ENCODE peak calls at places on chromosomes 1 and 21, in four cellular contexts. One of them, this sample, is unnamed.

GRCh38 chr1:148318123-148318899 is 164.8 kb downstream of the PPIAL4G start:
- DNase-seq in MM.1S: peak
- DNase-seq in HFFc6: no peak
- DNase-seq in fibroblast of lung: peak
- DNase-seq in this sample: peak

GRCh38 chr1:30888391-30888790 is 20.2 kb downstream of the SDC3 start:
- DNase-seq in fibroblast of lung: peak
- DNase-seq in MM.1S: no peak
- DNase-seq in HFFc6: peak
- DNase-seq in this sample: no peak

GRCh38 chr1:8238141-8239038 is 79.5 kb upstream of the SLC45A1 start:
- DNase-seq in fibroblast of lung: peak
- DNase-seq in HFFc6: peak
- DNase-seq in MM.1S: no peak
- DNase-seq in this sample: no peak

GRCh38 chr1:164602480-164603093 is 43.6 kb downstream of the PBX1 start:
- DNase-seq in MM.1S: peak
- DNase-seq in HFFc6: peak
- DNase-seq in fibroblast of lung: peak
- DNase-seq in this sample: no peak

GRCh38 chr1:111359376-111359775 is 68.2 kb downstream of the OVGP1 start:
- DNase-seq in MM.1S: no peak
- DNase-seq in HFFc6: no peak
- DNase-seq in fibroblast of lung: no peak
- DNase-seq in this sample: no peak

GRCh38 chr1:7177438-7178126 is 392.3 kb downstream of the CAMTA1 start:
- DNase-seq in HFFc6: no peak
- DNase-seq in MM.1S: no peak
- DNase-seq in fibroblast of lung: no peak
- DNase-seq in this sample: no peak

GRCh38 chr1:183569141-183569540 is 21.1 kb downstream of the NCF2 start:
- DNase-seq in HFFc6: peak
- DNase-seq in MM.1S: no peak
- DNase-seq in fibroblast of lung: peak
- DNase-seq in this sample: no peak

GRCh38 chr1:41983451-41983850 is 64.7 kb upstream of the HIVEP3 start:
- DNase-seq in fibroblast of lung: peak
- DNase-seq in MM.1S: no peak
- DNase-seq in HFFc6: no peak
- DNase-seq in this sample: no peak

GRCh38 chr1:12678820-12679219 is 34.9 kb downstream of the AADACL4 start:
- DNase-seq in fibroblast of lung: no peak
- DNase-seq in HFFc6: no peak
- DNase-seq in MM.1S: no peak
- DNase-seq in this sample: no peak

GRCh38 chr21:46092811-46093667 is 4.9 kb upstream of the COL6A2 start:
- DNase-seq in fibroblast of lung: no peak
- DNase-seq in MM.1S: no peak
- DNase-seq in HFFc6: no peak
- DNase-seq in this sample: no peak

GRCh38 chr1:230422221-230422981 is 3.7 kb downstream of the PGBD5 start:
- DNase-seq in fibroblast of lung: no peak
- DNase-seq in HFFc6: no peak
- DNase-seq in MM.1S: no peak
- DNase-seq in this sample: no peak

GRCh38 chr1:216612291-216612690 is 110.9 kb downstream of the ESRRG start:
- DNase-seq in MM.1S: no peak
- DNase-seq in fibroblast of lung: no peak
- DNase-seq in HFFc6: no peak
- DNase-seq in this sample: no peak

GRCh38 chr1:170670751-170671628 is 7.1 kb downstream of the PRRX1 start:
- DNase-seq in MM.1S: no peak
- DNase-seq in HFFc6: no peak
- DNase-seq in fibroblast of lung: no peak
- DNase-seq in this sample: peak

GRCh38 chr21:44455524-44456206 is 355 bp downstream of the LRRC3 start:
- DNase-seq in HFFc6: no peak
- DNase-seq in MM.1S: no peak
- DNase-seq in fibroblast of lung: peak
- DNase-seq in this sample: peak

GRCh38 chr1:158285756-158286241 is 3.9 kb upstream of the CD1C start:
- DNase-seq in fibroblast of lung: no peak
- DNase-seq in MM.1S: no peak
- DNase-seq in HFFc6: no peak
- DNase-seq in this sample: peak

GRCh38 chr1:8435569-8436071 is 117.7 kb downstream of the SLC45A1 start:
- DNase-seq in HFFc6: no peak
- DNase-seq in MM.1S: no peak
- DNase-seq in fibroblast of lung: no peak
- DNase-seq in this sample: no peak

GRCh38 chr1:164720329-164721036 is 161.5 kb downstream of the PBX1 start:
- DNase-seq in fibroblast of lung: peak
- DNase-seq in MM.1S: peak
- DNase-seq in HFFc6: no peak
- DNase-seq in this sample: no peak

GRCh38 chr1:7378346-7379130 is 392.6 kb upstream of the VAMP3 start:
- DNase-seq in fibroblast of lung: no peak
- DNase-seq in MM.1S: no peak
- DNase-seq in HFFc6: no peak
- DNase-seq in this sample: no peak

GRCh38 chr1:71157151-71157550 is 76.3 kb upstream of the ZRANB2 start:
- DNase-seq in MM.1S: no peak
- DNase-seq in fibroblast of lung: no peak
- DNase-seq in HFFc6: no peak
- DNase-seq in this sample: no peak

GRCh38 chr1:181768216-181768929 is 285.1 kb downstream of the CACNA1E start:
- DNase-seq in HFFc6: no peak
- DNase-seq in MM.1S: no peak
- DNase-seq in fibroblast of lung: peak
- DNase-seq in this sample: peak

GRCh38 chr1:92916899-92917298 is 44.4 kb downstream of the DIPK1A start:
- DNase-seq in fibroblast of lung: no peak
- DNase-seq in HFFc6: no peak
- DNase-seq in MM.1S: no peak
- DNase-seq in this sample: no peak

GRCh38 chr1:113929750-113930498 is 800 bp downstream of the HIPK1 start:
- DNase-seq in fibroblast of lung: no peak
- DNase-seq in MM.1S: peak
- DNase-seq in HFFc6: peak
- DNase-seq in this sample: peak

GRCh38 chr1:31790140-31790539 is 25.7 kb downstream of the SPOCD1 start:
- DNase-seq in MM.1S: no peak
- DNase-seq in fibroblast of lung: no peak
- DNase-seq in HFFc6: no peak
- DNase-seq in this sample: no peak

GRCh38 chr1:107668762-107669161 is 296.2 kb downstream of the VAV3 start:
- DNase-seq in HFFc6: no peak
- DNase-seq in MM.1S: no peak
- DNase-seq in fibroblast of lung: peak
- DNase-seq in this sample: no peak

GRCh38 chr1:198934901-198935301 is 296.1 kb downstream of the PTPRC start:
- DNase-seq in HFFc6: peak
- DNase-seq in fibroblast of lung: peak
- DNase-seq in MM.1S: no peak
- DNase-seq in this sample: no peak

GRCh38 chr1:41804176-41804575 is 114.5 kb downstream of the HIVEP3 start:
- DNase-seq in MM.1S: peak
- DNase-seq in fibroblast of lung: no peak
- DNase-seq in HFFc6: no peak
- DNase-seq in this sample: no peak

GRCh38 chr21:44458971-44459711 is 3.8 kb downstream of the LRRC3 start:
- DNase-seq in HFFc6: no peak
- DNase-seq in fibroblast of lung: no peak
- DNase-seq in MM.1S: no peak
- DNase-seq in this sample: no peak

GRCh38 chr1:29230553-29231378 is at the start of gene MECR:
- DNase-seq in fibroblast of lung: peak
- DNase-seq in HFFc6: peak
- DNase-seq in MM.1S: peak
- DNase-seq in this sample: peak

GRCh38 chr1:202017385-202018225 is 7.2 kb downstream of the ELF3 start:
- DNase-seq in HFFc6: no peak
- DNase-seq in fibroblast of lung: no peak
- DNase-seq in MM.1S: no peak
- DNase-seq in this sample: no peak

GRCh38 chr1:93661829-93662474 is 19.7 kb downstream of the BCAR3 start:
- DNase-seq in HFFc6: peak
- DNase-seq in fibroblast of lung: peak
- DNase-seq in MM.1S: no peak
- DNase-seq in this sample: peak

DNA sequence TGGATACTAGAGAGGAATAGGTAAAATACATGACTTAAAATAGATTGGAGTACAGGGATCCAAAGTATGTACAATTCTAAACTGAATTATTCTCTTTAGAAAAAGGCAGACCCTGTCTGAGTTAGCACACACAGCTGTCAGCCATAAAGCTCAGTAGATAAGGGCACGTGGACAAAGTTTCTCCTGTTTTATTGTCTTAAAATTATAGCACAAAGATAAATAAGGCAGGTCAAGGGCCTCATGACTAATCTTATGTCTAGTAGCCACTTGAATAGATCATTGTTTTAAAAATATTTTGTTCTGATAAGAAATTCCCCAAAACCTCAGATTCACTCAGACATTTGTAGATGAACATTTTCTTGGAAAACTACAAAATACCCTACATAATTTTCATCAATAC is 205.2 kb downstream of the ZP4 start:
- DNase-seq in MM.1S: no peak
- DNase-seq in fibroblast of lung: peak
- DNase-seq in HFFc6: no peak
- DNase-seq in this sample: no peak
- TF ChIP-seq CTCF in MM.1S: no peak
- TF ChIP-seq CTCF in fibroblast of lung: no peak
- TF ChIP-seq CTCF in HFFc6: no peak
- TF ChIP-seq CTCF in this sample: no peak

DNA sequence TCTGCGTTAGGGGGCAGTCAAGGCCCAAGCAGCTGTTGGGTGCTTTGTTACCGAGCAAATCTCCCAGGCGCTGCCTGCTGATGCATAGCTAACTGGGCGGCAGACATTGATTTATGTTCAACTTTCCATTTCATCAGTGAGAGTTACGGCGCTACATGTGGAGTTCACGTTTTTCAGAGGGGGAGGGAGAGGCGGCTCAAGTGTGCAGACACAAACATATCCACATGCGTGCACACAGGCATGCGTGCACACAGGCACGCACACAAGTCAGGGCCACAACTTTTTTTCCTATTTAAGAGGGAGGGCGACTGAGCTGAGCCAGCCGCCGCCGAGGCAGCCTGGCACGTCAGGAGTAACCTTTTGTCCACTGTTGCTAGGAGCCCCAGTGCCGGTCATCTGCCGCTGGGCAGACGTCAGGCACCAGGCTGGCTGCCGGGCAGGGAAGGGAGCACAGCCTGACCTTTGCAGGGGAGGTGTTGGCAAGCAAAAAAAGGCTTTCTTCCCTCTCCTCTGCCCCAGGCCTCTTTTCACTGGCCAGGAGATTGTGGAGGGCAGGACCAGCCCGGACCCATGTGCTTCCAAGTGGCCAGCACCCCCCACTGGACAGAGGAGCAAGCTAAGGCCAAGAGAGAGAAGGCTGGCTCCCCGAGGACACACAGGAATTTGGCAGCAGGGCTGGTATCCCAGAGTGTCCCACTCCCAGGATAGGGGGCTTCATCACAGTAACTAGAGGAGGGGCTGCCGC is 73.3 kb downstream of the MRPL37 start:
- DNase-seq in MM.1S: no peak
- DNase-seq in HFFc6: peak
- DNase-seq in fibroblast of lung: peak
- DNase-seq in this sample: no peak
- TF ChIP-seq CTCF in MM.1S: no peak
- TF ChIP-seq CTCF in HFFc6: peak
- TF ChIP-seq CTCF in fibroblast of lung: peak
- TF ChIP-seq CTCF in this sample: no peak

GRCh38 chr1:119330062-119330939 is 38.3 kb upstream of the HAO2 start:
- DNase-seq in MM.1S: no peak
- DNase-seq in fibroblast of lung: peak
- DNase-seq in HFFc6: peak
- DNase-seq in this sample: no peak

GRCh38 chr1:119329521-119329920 is 39.1 kb upstream of the HAO2 start:
- DNase-seq in MM.1S: no peak
- DNase-seq in HFFc6: no peak
- DNase-seq in fibroblast of lung: no peak
- DNase-seq in this sample: no peak

GRCh38 chr1:119326251-119326650 is 42.3 kb upstream of the HAO2 start:
- DNase-seq in fibroblast of lung: no peak
- DNase-seq in HFFc6: no peak
- DNase-seq in MM.1S: no peak
- DNase-seq in this sample: no peak

GRCh38 chr1:119327066-119327435 is 41.5 kb upstream of the HAO2 start:
- DNase-seq in MM.1S: peak
- DNase-seq in HFFc6: no peak
- DNase-seq in fibroblast of lung: peak
- DNase-seq in this sample: no peak

GRCh38 chr1:119327436-119328155 is 41.0 kb upstream of the HAO2 start:
- DNase-seq in fibroblast of lung: peak
- DNase-seq in MM.1S: peak
- DNase-seq in HFFc6: no peak
- DNase-seq in this sample: peak
- TF ChIP-seq CTCF in fibroblast of lung: peak
- TF ChIP-seq CTCF in MM.1S: peak
- TF ChIP-seq CTCF in HFFc6: peak
- TF ChIP-seq CTCF in this sample: peak

DNA sequence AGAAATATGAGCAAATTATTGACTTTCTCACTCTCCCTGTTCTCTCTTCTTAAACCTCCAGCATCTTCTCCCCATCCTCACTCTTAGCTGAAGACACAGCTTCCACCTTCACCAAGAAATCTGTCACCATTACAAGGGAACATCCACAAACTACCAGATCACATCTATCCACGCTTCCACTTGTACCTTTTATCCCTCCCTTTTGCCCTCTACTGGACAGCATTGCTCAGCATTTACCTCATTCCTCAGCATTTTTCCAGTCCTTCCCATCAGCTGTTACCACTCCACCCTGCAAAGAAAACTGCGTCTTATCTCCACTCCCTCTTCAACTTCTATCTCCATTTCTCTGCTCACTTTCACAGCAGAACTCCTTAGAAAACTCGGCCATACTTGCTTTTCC is 42.6 kb downstream of the KCNJ6 start:
- DNase-seq in MM.1S: no peak
- DNase-seq in fibroblast of lung: peak
- DNase-seq in HFFc6: peak
- DNase-seq in this sample: no peak
- TF ChIP-seq CTCF in MM.1S: no peak
- TF ChIP-seq CTCF in fibroblast of lung: peak
- TF ChIP-seq CTCF in HFFc6: peak
- TF ChIP-seq CTCF in this sample: no peak

GRCh38 chr1:46342084-46342656 is 1.6 kb downstream of the NSUN4 start:
- DNase-seq in MM.1S: peak
- DNase-seq in HFFc6: peak
- DNase-seq in fibroblast of lung: peak
- DNase-seq in this sample: peak
- TF ChIP-seq CTCF in MM.1S: peak
- TF ChIP-seq CTCF in HFFc6: peak
- TF ChIP-seq CTCF in fibroblast of lung: peak
- TF ChIP-seq CTCF in this sample: no peak

GRCh38 chr21:17798796-17799195 is 20.4 kb downstream of the C21orf91 start:
- DNase-seq in MM.1S: no peak
- DNase-seq in fibroblast of lung: peak
- DNase-seq in HFFc6: no peak
- DNase-seq in this sample: no peak
- TF ChIP-seq CTCF in MM.1S: no peak
- TF ChIP-seq CTCF in fibroblast of lung: no peak
- TF ChIP-seq CTCF in HFFc6: no peak
- TF ChIP-seq CTCF in this sample: no peak

This sample was measured in GM13976.